ENCODE peak calls at places on chromosome 10, in nine cellular contexts. One of them, this sample, is unnamed.

GRCh38 chr10:132468201-132468600 is 69.4 kb upstream of the INPP5A start:
- DNase-seq in HFF-Myc: no peak
- DNase-seq in cardiac muscle cell: no peak
- DNase-seq in upper lobe of right lung: no peak
- DNase-seq in adrenal gland: no peak
- DNase-seq in Calu3: no peak
- DNase-seq in stomach: no peak
- DNase-seq in astrocyte of the cerebellum: no peak
- DNase-seq in RWPE1: no peak
- DNase-seq in this sample: no peak

GRCh38 chr10:101830322-101831168 is 12.3 kb upstream of the OGA start:
- DNase-seq in cardiac muscle cell: peak
- DNase-seq in stomach: peak
- DNase-seq in Calu3: peak
- DNase-seq in RWPE1: peak
- DNase-seq in adrenal gland: peak
- DNase-seq in astrocyte of the cerebellum: peak
- DNase-seq in upper lobe of right lung: peak
- DNase-seq in HFF-Myc: peak
- DNase-seq in this sample: peak

GRCh38 chr10:61000769-61001730 is 57.1 kb upstream of the RHOBTB1 start:
- DNase-seq in HFF-Myc: no peak
- DNase-seq in Calu3: peak
- DNase-seq in stomach: peak
- DNase-seq in astrocyte of the cerebellum: no peak
- DNase-seq in upper lobe of right lung: peak
- DNase-seq in adrenal gland: peak
- DNase-seq in cardiac muscle cell: peak
- DNase-seq in RWPE1: peak
- DNase-seq in this sample: no peak

GRCh38 chr10:119723161-119723560 is 2.7 kb upstream of the INPP5F start:
- DNase-seq in stomach: no peak
- DNase-seq in cardiac muscle cell: no peak
- DNase-seq in adrenal gland: no peak
- DNase-seq in upper lobe of right lung: no peak
- DNase-seq in RWPE1: no peak
- DNase-seq in Calu3: no peak
- DNase-seq in HFF-Myc: no peak
- DNase-seq in astrocyte of the cerebellum: no peak
- DNase-seq in this sample: no peak

GRCh38 chr10:88794731-88795130 is 7.8 kb upstream of the LIPM start:
- DNase-seq in adrenal gland: no peak
- DNase-seq in HFF-Myc: no peak
- DNase-seq in astrocyte of the cerebellum: no peak
- DNase-seq in Calu3: no peak
- DNase-seq in stomach: no peak
- DNase-seq in RWPE1: no peak
- DNase-seq in cardiac muscle cell: peak
- DNase-seq in upper lobe of right lung: no peak
- DNase-seq in this sample: no peak

GRCh38 chr10:47206449-47207279 is 93.3 kb upstream of the GDF10 start:
- DNase-seq in astrocyte of the cerebellum: peak
- DNase-seq in upper lobe of right lung: no peak
- DNase-seq in cardiac muscle cell: peak
- DNase-seq in adrenal gland: no peak
- DNase-seq in HFF-Myc: no peak
- DNase-seq in stomach: no peak
- DNase-seq in RWPE1: no peak
- DNase-seq in Calu3: no peak
- DNase-seq in this sample: no peak

GRCh38 chr10:30847199-30847598 is 184.5 kb downstream of the ZNF438 start:
- DNase-seq in HFF-Myc: no peak
- DNase-seq in adrenal gland: no peak
- DNase-seq in RWPE1: no peak
- DNase-seq in stomach: no peak
- DNase-seq in Calu3: no peak
- DNase-seq in upper lobe of right lung: no peak
- DNase-seq in astrocyte of the cerebellum: no peak
- DNase-seq in cardiac muscle cell: no peak
- DNase-seq in this sample: no peak

GRCh38 chr10:87054373-87055295 is 34.5 kb downstream of the FAM25A start:
- DNase-seq in RWPE1: no peak
- DNase-seq in HFF-Myc: no peak
- DNase-seq in stomach: no peak
- DNase-seq in astrocyte of the cerebellum: peak
- DNase-seq in cardiac muscle cell: peak
- DNase-seq in adrenal gland: peak
- DNase-seq in upper lobe of right lung: no peak
- DNase-seq in Calu3: no peak
- DNase-seq in this sample: peak

GRCh38 chr10:24552346-24553016 is 171.2 kb downstream of the ARHGAP21 start:
- DNase-seq in upper lobe of right lung: peak
- DNase-seq in Calu3: peak
- DNase-seq in HFF-Myc: no peak
- DNase-seq in adrenal gland: no peak
- DNase-seq in stomach: peak
- DNase-seq in RWPE1: peak
- DNase-seq in cardiac muscle cell: no peak
- DNase-seq in astrocyte of the cerebellum: no peak
- DNase-seq in this sample: no peak

GRCh38 chr10:24553051-24553612 is 170.6 kb downstream of the ARHGAP21 start:
- DNase-seq in astrocyte of the cerebellum: no peak
- DNase-seq in Calu3: peak
- DNase-seq in stomach: no peak
- DNase-seq in RWPE1: no peak
- DNase-seq in upper lobe of right lung: no peak
- DNase-seq in HFF-Myc: no peak
- DNase-seq in cardiac muscle cell: no peak
- DNase-seq in adrenal gland: no peak
- DNase-seq in this sample: no peak

GRCh38 chr10:24554036-24554435 is 169.7 kb downstream of the ARHGAP21 start:
- DNase-seq in RWPE1: no peak
- DNase-seq in adrenal gland: no peak
- DNase-seq in HFF-Myc: no peak
- DNase-seq in cardiac muscle cell: no peak
- DNase-seq in astrocyte of the cerebellum: no peak
- DNase-seq in stomach: no peak
- DNase-seq in Calu3: no peak
- DNase-seq in upper lobe of right lung: no peak
- DNase-seq in this sample: no peak

GRCh38 chr10:24556746-24557742 is 166.6 kb downstream of the ARHGAP21 start:
- DNase-seq in Calu3: peak
- DNase-seq in RWPE1: peak
- DNase-seq in HFF-Myc: peak
- DNase-seq in cardiac muscle cell: peak
- DNase-seq in adrenal gland: no peak
- DNase-seq in upper lobe of right lung: no peak
- DNase-seq in stomach: no peak
- DNase-seq in astrocyte of the cerebellum: peak
- DNase-seq in this sample: peak

DNA sequence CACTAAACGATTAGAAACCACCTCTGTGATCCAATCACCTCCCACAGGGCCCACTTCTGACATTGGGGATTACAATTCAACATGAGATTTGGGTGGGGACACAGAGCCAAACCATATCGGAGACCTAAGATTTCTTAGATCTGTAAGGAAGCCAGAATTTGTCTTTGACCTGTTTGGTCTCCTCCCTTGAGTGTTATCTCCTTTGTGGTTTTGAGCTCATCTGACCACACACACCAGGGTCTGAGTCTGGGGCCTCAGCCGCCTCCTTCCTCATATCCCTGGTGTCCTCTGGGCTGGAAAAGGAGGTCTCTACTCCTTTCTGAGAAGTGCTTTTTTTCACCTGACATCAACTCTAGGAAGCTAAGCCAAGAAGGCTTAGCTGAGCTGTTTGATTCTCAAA is 167.6 kb downstream of the ARHGAP21 start:
- DNase-seq in HFF-Myc: no peak
- DNase-seq in Calu3: no peak
- DNase-seq in upper lobe of right lung: no peak
- DNase-seq in stomach: no peak
- DNase-seq in adrenal gland: no peak
- DNase-seq in RWPE1: no peak
- DNase-seq in astrocyte of the cerebellum: no peak
- DNase-seq in cardiac muscle cell: no peak
- DNase-seq in this sample: no peak
- TF ChIP-seq CTCF in HFF-Myc: no peak
- TF ChIP-seq CTCF in Calu3: no peak
- TF ChIP-seq CTCF in upper lobe of right lung: no peak
- TF ChIP-seq CTCF in stomach: no peak
- TF ChIP-seq CTCF in adrenal gland: no peak
- TF ChIP-seq CTCF in RWPE1: no peak
- TF ChIP-seq CTCF in astrocyte of the cerebellum: no peak
- TF ChIP-seq CTCF in cardiac muscle cell: no peak
- TF ChIP-seq CTCF in this sample: no peak

GRCh38 chr10:71052708-71053107 is 159.7 kb upstream of the UNC5B start:
- DNase-seq in upper lobe of right lung: no peak
- DNase-seq in Calu3: no peak
- DNase-seq in RWPE1: no peak
- DNase-seq in HFF-Myc: no peak
- DNase-seq in adrenal gland: no peak
- DNase-seq in stomach: no peak
- DNase-seq in cardiac muscle cell: no peak
- DNase-seq in astrocyte of the cerebellum: no peak
- DNase-seq in this sample: no peak

GRCh38 chr10:71052261-71052660 is 160.1 kb upstream of the UNC5B start:
- DNase-seq in Calu3: no peak
- DNase-seq in astrocyte of the cerebellum: no peak
- DNase-seq in adrenal gland: peak
- DNase-seq in RWPE1: no peak
- DNase-seq in HFF-Myc: no peak
- DNase-seq in cardiac muscle cell: no peak
- DNase-seq in stomach: no peak
- DNase-seq in upper lobe of right lung: no peak
- DNase-seq in this sample: no peak

GRCh38 chr10:71048995-71049650 is 160.8 kb upstream of the PCBD1 start:
- DNase-seq in stomach: no peak
- DNase-seq in cardiac muscle cell: no peak
- DNase-seq in RWPE1: no peak
- DNase-seq in upper lobe of right lung: no peak
- DNase-seq in HFF-Myc: no peak
- DNase-seq in Calu3: no peak
- DNase-seq in astrocyte of the cerebellum: no peak
- DNase-seq in adrenal gland: no peak
- DNase-seq in this sample: no peak

GRCh38 chr10:71049994-71050393 is 161.6 kb upstream of the PCBD1 start:
- DNase-seq in HFF-Myc: no peak
- DNase-seq in adrenal gland: no peak
- DNase-seq in upper lobe of right lung: no peak
- DNase-seq in RWPE1: no peak
- DNase-seq in cardiac muscle cell: no peak
- DNase-seq in stomach: no peak
- DNase-seq in Calu3: no peak
- DNase-seq in astrocyte of the cerebellum: no peak
- DNase-seq in this sample: no peak

DNA sequence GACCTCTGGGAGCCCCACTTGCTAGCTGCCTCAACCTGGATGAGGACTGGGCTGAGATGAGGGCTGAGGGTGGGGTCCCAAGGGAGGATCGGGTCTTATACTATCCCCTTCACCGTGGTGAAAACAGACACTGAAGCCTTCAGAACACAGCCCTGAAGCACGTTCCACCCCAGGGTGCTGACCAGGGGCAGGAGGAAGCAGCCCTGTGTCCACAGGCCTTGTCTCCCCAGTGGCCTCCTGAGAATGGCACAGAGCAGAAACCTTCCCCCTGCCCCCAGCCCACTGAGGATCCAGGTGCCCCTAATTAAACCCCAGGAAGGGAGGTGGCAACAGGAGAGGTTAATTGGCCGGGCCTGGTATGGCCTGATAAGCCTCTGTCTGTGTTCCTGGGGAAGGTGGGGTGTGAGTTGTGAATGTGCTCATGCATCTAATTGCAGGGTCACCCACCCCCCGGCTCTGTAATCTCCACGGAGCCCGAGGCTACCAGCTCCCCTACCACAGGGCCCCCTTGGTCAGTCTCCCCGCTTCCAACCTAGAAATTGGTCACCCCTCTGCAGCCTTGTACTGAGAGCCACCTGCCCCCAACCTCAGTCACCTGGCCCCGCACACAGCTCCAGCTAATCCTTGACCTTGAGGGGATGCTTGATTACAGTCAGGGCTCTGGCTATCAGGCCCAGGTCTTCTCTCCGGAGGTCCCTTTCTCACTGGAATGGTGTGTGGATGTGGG is 159.0 kb upstream of the UNC5B start:
- DNase-seq in stomach: no peak
- DNase-seq in adrenal gland: no peak
- DNase-seq in upper lobe of right lung: no peak
- DNase-seq in cardiac muscle cell: no peak
- DNase-seq in HFF-Myc: no peak
- DNase-seq in astrocyte of the cerebellum: no peak
- DNase-seq in Calu3: no peak
- DNase-seq in RWPE1: no peak
- DNase-seq in this sample: no peak
- TF ChIP-seq CTCF in stomach: no peak
- TF ChIP-seq CTCF in adrenal gland: no peak
- TF ChIP-seq CTCF in upper lobe of right lung: no peak
- TF ChIP-seq CTCF in cardiac muscle cell: no peak
- TF ChIP-seq CTCF in HFF-Myc: no peak
- TF ChIP-seq CTCF in astrocyte of the cerebellum: no peak
- TF ChIP-seq CTCF in Calu3: no peak
- TF ChIP-seq CTCF in RWPE1: no peak
- TF ChIP-seq CTCF in this sample: no peak

GRCh38 chr10:26169466-26169865 is 47.1 kb upstream of the GAD2 start:
- DNase-seq in upper lobe of right lung: no peak
- DNase-seq in Calu3: no peak
- DNase-seq in RWPE1: peak
- DNase-seq in adrenal gland: no peak
- DNase-seq in astrocyte of the cerebellum: no peak
- DNase-seq in stomach: no peak
- DNase-seq in cardiac muscle cell: no peak
- DNase-seq in HFF-Myc: no peak
- DNase-seq in this sample: no peak

GRCh38 chr10:26172126-26172525 is 44.4 kb upstream of the GAD2 start:
- DNase-seq in upper lobe of right lung: peak
- DNase-seq in adrenal gland: no peak
- DNase-seq in RWPE1: no peak
- DNase-seq in HFF-Myc: no peak
- DNase-seq in Calu3: no peak
- DNase-seq in astrocyte of the cerebellum: no peak
- DNase-seq in stomach: no peak
- DNase-seq in cardiac muscle cell: no peak
- DNase-seq in this sample: no peak

GRCh38 chr10:26177341-26177740 is 39.2 kb upstream of the GAD2 start:
- DNase-seq in HFF-Myc: no peak
- DNase-seq in stomach: no peak
- DNase-seq in RWPE1: no peak
- DNase-seq in cardiac muscle cell: no peak
- DNase-seq in adrenal gland: no peak
- DNase-seq in upper lobe of right lung: no peak
- DNase-seq in Calu3: no peak
- DNase-seq in astrocyte of the cerebellum: no peak
- DNase-seq in this sample: no peak

GRCh38 chr10:26173837-26174236 is 42.7 kb upstream of the GAD2 start:
- DNase-seq in HFF-Myc: no peak
- DNase-seq in Calu3: no peak
- DNase-seq in cardiac muscle cell: no peak
- DNase-seq in astrocyte of the cerebellum: no peak
- DNase-seq in RWPE1: no peak
- DNase-seq in upper lobe of right lung: no peak
- DNase-seq in adrenal gland: no peak
- DNase-seq in stomach: no peak
- DNase-seq in this sample: no peak
- TF ChIP-seq CTCF in HFF-Myc: no peak
- TF ChIP-seq CTCF in Calu3: no peak
- TF ChIP-seq CTCF in cardiac muscle cell: no peak
- TF ChIP-seq CTCF in astrocyte of the cerebellum: no peak
- TF ChIP-seq CTCF in RWPE1: no peak
- TF ChIP-seq CTCF in upper lobe of right lung: no peak
- TF ChIP-seq CTCF in adrenal gland: no peak
- TF ChIP-seq CTCF in stomach: no peak
- TF ChIP-seq CTCF in this sample: no peak

GRCh38 chr10:94443052-94443451 is 40.7 kb downstream of the TBC1D12 start:
- DNase-seq in stomach: no peak
- DNase-seq in Calu3: no peak
- DNase-seq in cardiac muscle cell: no peak
- DNase-seq in HFF-Myc: no peak
- DNase-seq in upper lobe of right lung: no peak
- DNase-seq in adrenal gland: no peak
- DNase-seq in astrocyte of the cerebellum: no peak
- DNase-seq in RWPE1: no peak
- DNase-seq in this sample: no peak

GRCh38 chr10:94440096-94440495 is 37.8 kb downstream of the TBC1D12 start:
- DNase-seq in cardiac muscle cell: no peak
- DNase-seq in adrenal gland: no peak
- DNase-seq in stomach: no peak
- DNase-seq in upper lobe of right lung: no peak
- DNase-seq in Calu3: no peak
- DNase-seq in astrocyte of the cerebellum: no peak
- DNase-seq in HFF-Myc: no peak
- DNase-seq in RWPE1: no peak
- DNase-seq in this sample: no peak

GRCh38 chr10:94443549-94443948 is 41.2 kb downstream of the TBC1D12 start:
- DNase-seq in HFF-Myc: no peak
- DNase-seq in stomach: no peak
- DNase-seq in astrocyte of the cerebellum: no peak
- DNase-seq in Calu3: no peak
- DNase-seq in upper lobe of right lung: no peak
- DNase-seq in RWPE1: no peak
- DNase-seq in adrenal gland: no peak
- DNase-seq in cardiac muscle cell: no peak
- DNase-seq in this sample: no peak

GRCh38 chr10:94439275-94439861 is 37.0 kb downstream of the TBC1D12 start:
- DNase-seq in Calu3: peak
- DNase-seq in adrenal gland: no peak
- DNase-seq in RWPE1: no peak
- DNase-seq in HFF-Myc: no peak
- DNase-seq in cardiac muscle cell: peak
- DNase-seq in upper lobe of right lung: no peak
- DNase-seq in stomach: no peak
- DNase-seq in astrocyte of the cerebellum: peak
- DNase-seq in this sample: no peak
- TF ChIP-seq CTCF in Calu3: no peak
- TF ChIP-seq CTCF in adrenal gland: no peak
- TF ChIP-seq CTCF in RWPE1: peak
- TF ChIP-seq CTCF in HFF-Myc: no peak
- TF ChIP-seq CTCF in cardiac muscle cell: peak
- TF ChIP-seq CTCF in upper lobe of right lung: peak
- TF ChIP-seq CTCF in stomach: no peak
- TF ChIP-seq CTCF in astrocyte of the cerebellum: no peak
- TF ChIP-seq CTCF in this sample: peak

This sample was measured in AG09319.